ENCODE peak calls at places on chromosomes 2 and 18, in ten cellular contexts. B is left lung, E is heart right ventricle, D is MM.1S, J is adrenal gland, M is ovary, X is Panc1, W is fibroblast of lung, L is mammary epithelial cell, U is H1. O is an unnamed sample.
A peak's percentile ranks its signal among the peaks of the same experiment; 100 is the strongest.

GRCh38 chr18:56789004-56789888 is 138.1 kb downstream of the WDR7 start:
- DNase-seq in X (peak; percentile 13), J (no peak), B (no peak), W (peak; percentile 26), E (peak; percentile 14), D (peak; percentile 50), L (peak; percentile 14), U (no peak), M (no peak), O (peak; percentile 5)

GRCh38 chr2:68561372-68561771 is 82.0 kb upstream of the PROKR1 start:
- DNase-seq in D (no peak), L (peak; percentile 42), J (no peak), E (no peak), U (no peak), X (no peak), B (no peak), W (no peak), M (no peak), O (no peak)

GRCh38 chr2:190216829-190217228 is 102.8 kb downstream of the HIBCH start:
- DNase-seq in M (peak; percentile 24), D (peak; percentile 71), U (peak; percentile 29), W (no peak), E (peak; percentile 53), X (no peak), L (no peak), J (peak; percentile 22), B (no peak), O (peak; percentile 24)

GRCh38 chr18:657998-658946 is 819 bp downstream of the TYMS start:
- DNase-seq in W (peak; percentile 85), X (no peak), E (peak; percentile 77), D (peak; percentile 92), B (peak; percentile 90), L (peak; percentile 92), J (peak; percentile 78), M (peak; percentile 80), U (peak; percentile 61), O (peak; percentile 92)

GRCh38 chr2:74457549-74458131 is 598 bp upstream of the WBP1 start:
- DNase-seq in X (no peak), J (peak; percentile 70), W (no peak), M (peak; percentile 65), D (peak; percentile 85), U (no peak), E (peak; percentile 71), L (peak; percentile 52), B (peak; percentile 92), O (peak; percentile 33)

GRCh38 chr2:20431772-20432171 is 15.1 kb upstream of the RHOB start:
- DNase-seq in D (no peak), U (no peak), J (no peak), M (peak; percentile 2), W (no peak), E (no peak), L (no peak), X (no peak), B (no peak), O (no peak)

GRCh38 chr2:86274265-86274917 is 63.0 kb downstream of the REEP1 start:
- DNase-seq in L (peak; percentile 47), X (no peak), U (no peak), E (no peak), J (peak; percentile 27), M (no peak), B (no peak), D (no peak), W (peak; percentile 71), O (no peak)

GRCh38 chr2:29226808-29227207 is 111.6 kb downstream of the CLIP4 start:
- DNase-seq in J (no peak), B (no peak), L (no peak), D (no peak), W (no peak), U (no peak), M (no peak), X (no peak), E (no peak), O (no peak)

GRCh38 chr18:38321262-38321661 is 755.7 kb upstream of the CELF4 start:
- DNase-seq in W (no peak), D (no peak), B (no peak), M (no peak), L (no peak), J (no peak), E (no peak), X (no peak), U (no peak), O (no peak)

GRCh38 chr2:40488101-40488598 is 36.3 kb upstream of the SLC8A1 start:
- DNase-seq in L (peak; percentile 6), W (peak; percentile 69), D (peak; percentile 23), E (no peak), B (no peak), U (no peak), J (no peak), M (no peak), X (peak; percentile 8), O (no peak)

DNA sequence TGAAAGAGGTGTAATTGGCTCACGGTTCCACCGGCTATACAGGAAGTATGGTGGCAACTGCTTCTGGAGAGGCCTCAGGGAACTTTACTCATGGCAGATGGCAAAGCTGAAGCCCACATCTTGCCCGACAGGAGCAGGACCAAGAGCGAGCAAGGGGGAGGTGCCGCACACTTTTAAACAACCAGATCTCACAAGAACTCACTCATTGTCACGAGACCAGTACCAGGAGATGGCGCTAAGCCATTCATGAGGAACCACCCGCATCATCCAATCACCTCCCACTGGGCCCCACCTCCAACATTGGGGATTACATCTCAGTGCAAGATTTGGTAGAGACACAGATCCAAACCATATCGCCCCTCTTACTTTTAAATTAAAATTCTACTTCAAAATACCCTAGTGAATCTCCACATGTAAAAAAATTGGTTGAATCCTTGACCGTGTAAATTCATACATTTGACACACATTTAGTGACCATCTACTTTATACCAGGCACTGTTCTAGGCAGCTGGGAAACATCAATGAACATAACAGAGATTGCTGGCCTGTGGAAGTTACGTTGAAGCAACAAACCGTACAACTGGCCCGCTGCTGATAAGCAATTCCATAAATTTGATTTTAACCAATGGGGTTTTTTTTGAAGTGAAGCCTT is 87.6 kb downstream of the ALPK2 start:
- DNase-seq in M (no peak), L (no peak), D (peak; percentile 44), B (no peak), J (no peak), U (peak; percentile 23), X (no peak), W (peak; percentile 18), E (no peak), O (peak; percentile 5)
- H3K4me3 ChIP-seq in M (no peak overlapping the region), L (no peak overlapping the region), D (no peak overlapping the region), B (no peak overlapping the region), J (no peak overlapping the region), U (no peak overlapping the region), X (no peak overlapping the region), W (no peak overlapping the region), E (no peak overlapping the region), O (no peak overlapping the region)

DNA sequence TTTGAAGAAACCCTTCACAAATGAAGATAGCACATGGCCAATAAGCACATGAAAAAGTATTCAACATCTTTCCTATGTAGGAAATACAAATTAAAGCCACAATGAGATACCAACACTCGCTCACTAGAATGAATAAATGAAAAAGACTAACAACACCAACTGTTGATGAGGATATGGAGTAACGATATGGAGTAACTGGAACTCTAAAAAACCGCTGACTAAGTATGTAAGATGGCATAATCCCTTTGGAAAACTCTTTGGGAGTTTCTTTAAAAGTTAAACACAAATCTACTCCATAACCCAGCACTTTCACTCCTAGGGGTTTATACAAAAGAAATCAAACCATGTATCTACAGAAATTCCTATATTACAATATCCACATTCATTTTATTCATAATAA is 220.5 kb downstream of the AFF3 start:
- DNase-seq in X (no peak), W (no peak), D (no peak), E (no peak), J (no peak), M (no peak), L (no peak), B (no peak), U (no peak), O (no peak)
- H3K27me3 ChIP-seq in X (peaks cover 4% of the 10 kb centered on the region), W (no peaks in the 10 kb centered on the region), D (no peaks in the 10 kb centered on the region), E (no peaks in the 10 kb centered on the region), J (no peaks in the 10 kb centered on the region), M (no peaks in the 10 kb centered on the region), L (no peaks in the 10 kb centered on the region), B (no peaks in the 10 kb centered on the region), U (no peaks in the 10 kb centered on the region), O (no peaks in the 10 kb centered on the region)

DNA sequence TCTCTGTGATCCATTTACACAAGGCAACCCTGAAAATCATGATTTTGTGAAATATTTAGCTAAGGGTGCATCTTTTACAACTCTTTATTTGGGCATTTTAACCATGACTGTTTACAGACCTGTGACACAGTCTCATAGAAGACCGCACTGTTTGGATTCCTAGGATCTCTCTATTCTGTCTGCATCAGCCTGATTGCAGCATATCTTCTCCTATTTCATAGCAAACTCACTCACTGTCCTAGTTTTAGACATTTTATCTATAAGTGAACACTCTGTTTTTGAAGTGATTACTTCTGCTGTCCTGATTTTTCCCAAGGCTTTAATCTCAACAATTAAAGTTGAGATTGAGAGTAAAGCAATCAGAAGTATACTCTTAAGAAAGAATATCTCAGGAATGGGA is 56.2 kb downstream of the CAVIN2 start:
- DNase-seq in X (no peak), E (no peak), M (no peak), L (no peak), J (no peak), D (no peak), W (peak; percentile 36), B (no peak), U (no peak), O (no peak)
- H3K4me3 ChIP-seq in X (no peak overlapping the region), E (no peak overlapping the region), M (no peak overlapping the region), L (no peak overlapping the region), J (no peak overlapping the region), D (no peak overlapping the region), W (no peak overlapping the region), B (no peak overlapping the region), U (no peak overlapping the region), O (no peak overlapping the region)

GRCh38 chr2:174925046-174925784 is 80.0 kb downstream of the CHN1 start:
- DNase-seq in X (no peak), D (no peak), U (no peak), M (no peak), J (no peak), L (no peak), E (no peak), W (no peak), B (no peak), O (no peak)
- H3K27me3 ChIP-seq in X (no peaks in the 10 kb centered on the region), D (no peaks in the 10 kb centered on the region), U (no peaks in the 10 kb centered on the region), M (no peaks in the 10 kb centered on the region), J (no peaks in the 10 kb centered on the region), L (no peaks in the 10 kb centered on the region), E (no peaks in the 10 kb centered on the region), W (no peaks in the 10 kb centered on the region), B (no peaks in the 10 kb centered on the region), O (no peaks in the 10 kb centered on the region)

GRCh38 chr18:9474983-9475642 is at the start of gene RALBP1:
- DNase-seq in W (peak; percentile 99), J (peak; percentile 100), M (peak; percentile 99), U (peak; percentile 99), D (peak; percentile 99), X (peak; percentile 90), B (peak; percentile 100), L (peak; percentile 100), E (peak; percentile 100), O (peak; percentile 98)

GRCh38 chr18:9474103-9474982 is 970 bp upstream of the RALBP1 start:
- DNase-seq in W (no peak), M (peak; percentile 13), J (no peak), X (no peak), D (no peak), L (no peak), U (no peak), E (no peak), B (no peak), O (peak; percentile 81)

GRCh38 chr18:9478545-9478944 is 3.2 kb downstream of the RALBP1 start:
- DNase-seq in U (no peak), W (no peak), E (no peak), M (peak; percentile 16), X (no peak), B (peak; percentile 72), J (no peak), L (no peak), D (no peak), O (no peak)

GRCh38 chr18:9477509-9477908 is 2.2 kb downstream of the RALBP1 start:
- DNase-seq in D (no peak), U (no peak), J (no peak), E (no peak), B (no peak), X (no peak), W (no peak), M (no peak), L (no peak), O (no peak)

GRCh38 chr18:9475643-9476580 is 599 bp downstream of the RALBP1 start:
- DNase-seq in B (no peak), X (no peak), W (peak; percentile 44), L (peak; percentile 37), D (peak; percentile 45), E (no peak), U (no peak), J (peak; percentile 51), M (peak; percentile 18), O (no peak)
- H3K4me3 ChIP-seq in B (peak overlapping the region; percentile 82), X (peak overlapping the region; percentile 93), W (peak overlapping the region; percentile 68), L (peak overlapping the region; percentile 98), D (peak overlapping the region; percentile 94), E (peak overlapping the region; percentile 92), U (peak overlapping the region; percentile 70), J (peak overlapping the region; percentile 92), M (peak overlapping the region; percentile 66), O (peak overlapping the region; percentile 82)

O was measured in MG63.